ENCODE peak calls at places on chromosomes 7 and 10, in eight cellular contexts. A is GM23248; L is neuronal stem cell; C is left ventricle myocardium inferior; Y is heart right ventricle; B is breast epithelium; E is CD4-positive, CD25-positive, alpha-beta regulatory T cell; X is stomach. T is an unnamed sample.

GRCh38 chr7:21911341-21911875 is 34.3 kb downstream of the CDCA7L start:
- DNase-seq in A (peak), L (no peak), C (no peak), Y (no peak), B (no peak), E (no peak), X (no peak), T (no peak)

GRCh38 chr7:40232242-40232929 is 97.6 kb downstream of the SUGCT start:
- DNase-seq in A (peak), L (peak), C (no peak), Y (peak), B (no peak), E (no peak), X (no peak), T (peak)

GRCh38 chr7:127251458-127252379 is 1.0 kb downstream of the GRM8 start:
- DNase-seq in A (peak), L (peak), C (no peak), Y (no peak), B (no peak), E (peak), X (no peak), T (no peak)

GRCh38 chr10:61642073-61642637 is 20.6 kb upstream of the CABCOCO1 start:
- DNase-seq in A (peak), L (no peak), C (no peak), Y (no peak), B (no peak), E (no peak), X (no peak), T (no peak)

GRCh38 chr10:77391605-77392235 is 245.9 kb downstream of the KCNMA1 start:
- DNase-seq in A (peak), L (peak), C (peak), Y (peak), B (peak), E (no peak), X (peak), T (peak)

GRCh38 chr7:71350680-71351079 is 218.7 kb downstream of the GALNT17 start:
- DNase-seq in A (no peak), L (no peak), C (no peak), Y (no peak), B (no peak), E (no peak), X (no peak), T (no peak)

GRCh38 chr10:110305767-110306451 is 1.2 kb upstream of the SMNDC1 start:
- DNase-seq in A (peak), L (peak), C (no peak), Y (peak), B (no peak), E (peak), X (peak), T (peak)

GRCh38 chr7:50069613-50070012 is 23.4 kb downstream of the ZPBP start:
- DNase-seq in A (peak), L (no peak), C (no peak), Y (no peak), B (no peak), E (no peak), X (no peak), T (peak)

GRCh38 chr10:35498693-35499092 is 106.4 kb upstream of the GJD4 start:
- DNase-seq in A (no peak), L (no peak), C (no peak), Y (no peak), B (no peak), E (no peak), X (no peak), T (no peak)

GRCh38 chr7:3754488-3755365 is 453.7 kb downstream of the SDK1 start:
- DNase-seq in A (no peak), L (peak), C (no peak), Y (peak), B (no peak), E (no peak), X (peak), T (no peak)

GRCh38 chr7:100488333-100489095 is 4.8 kb downstream of the NYAP1 start:
- DNase-seq in A (no peak), L (no peak), C (no peak), Y (no peak), B (no peak), E (no peak), X (no peak), T (no peak)

GRCh38 chr10:101123085-101123814 is 7.8 kb upstream of the TLX1 start:
- DNase-seq in A (peak), L (no peak), C (no peak), Y (no peak), B (peak), E (no peak), X (peak), T (no peak)

GRCh38 chr10:18737841-18738240 is 78.6 kb downstream of the ARL5B start:
- DNase-seq in A (peak), L (no peak), C (no peak), Y (no peak), B (no peak), E (no peak), X (no peak), T (no peak)

GRCh38 chr7:111229951-111230350 is 139.0 kb downstream of the LRRN3 start:
- DNase-seq in A (peak), L (no peak), C (no peak), Y (no peak), B (no peak), E (no peak), X (no peak), T (no peak)

GRCh38 chr10:16902606-16903005 is 85.4 kb upstream of the RSU1 start:
- DNase-seq in A (no peak), L (no peak), C (no peak), Y (no peak), B (no peak), E (no peak), X (no peak), T (no peak)

GRCh38 chr10:111830360-111830759 is 353.2 kb downstream of the GPAM start:
- DNase-seq in A (no peak), L (no peak), C (no peak), Y (no peak), B (no peak), E (no peak), X (no peak), T (no peak)

GRCh38 chr10:77967611-77968022 is 41.1 kb upstream of the DLG5 start:
- DNase-seq in A (no peak), L (peak), C (no peak), Y (no peak), B (no peak), E (no peak), X (no peak), T (no peak)

GRCh38 chr10:46525177-46525823 is 31.2 kb downstream of the GPRIN2 start:
- DNase-seq in A (peak), L (no peak), C (no peak), Y (no peak), B (peak), E (no peak), X (peak), T (no peak)

GRCh38 chr10:113381906-113382562 is 170.8 kb upstream of the HABP2 start:
- DNase-seq in A (peak), L (no peak), C (no peak), Y (peak), B (no peak), E (peak), X (no peak), T (no peak)

GRCh38 chr10:91340613-91341362 is 69.4 kb upstream of the HECTD2 start:
- DNase-seq in A (peak), L (no peak), C (no peak), Y (no peak), B (no peak), E (no peak), X (no peak), T (no peak)

GRCh38 chr10:61192042-61192441 is 248.1 kb upstream of the RHOBTB1 start:
- DNase-seq in A (no peak), L (no peak), C (no peak), Y (no peak), B (no peak), E (no peak), X (no peak), T (no peak)

GRCh38 chr7:33921216-33921938 is 16.0 kb downstream of the BMPER start:
- DNase-seq in A (no peak), L (no peak), C (peak), Y (peak), B (no peak), E (no peak), X (peak), T (no peak)

GRCh38 chr7:117682681-117683385 is 190.4 kb downstream of the CTTNBP2 start:
- DNase-seq in A (peak), L (no peak), C (no peak), Y (no peak), B (no peak), E (no peak), X (no peak), T (no peak)

GRCh38 chr7:31955021-31955420 is 115.2 kb downstream of the PDE1C start:
- DNase-seq in A (no peak), L (no peak), C (no peak), Y (no peak), B (no peak), E (no peak), X (no peak), T (no peak)

GRCh38 chr7:139099181-139099947 is 10.2 kb downstream of the ZC3HAV1 start:
- DNase-seq in A (peak), L (no peak), C (no peak), Y (no peak), B (no peak), E (no peak), X (no peak), T (no peak)

DNA sequence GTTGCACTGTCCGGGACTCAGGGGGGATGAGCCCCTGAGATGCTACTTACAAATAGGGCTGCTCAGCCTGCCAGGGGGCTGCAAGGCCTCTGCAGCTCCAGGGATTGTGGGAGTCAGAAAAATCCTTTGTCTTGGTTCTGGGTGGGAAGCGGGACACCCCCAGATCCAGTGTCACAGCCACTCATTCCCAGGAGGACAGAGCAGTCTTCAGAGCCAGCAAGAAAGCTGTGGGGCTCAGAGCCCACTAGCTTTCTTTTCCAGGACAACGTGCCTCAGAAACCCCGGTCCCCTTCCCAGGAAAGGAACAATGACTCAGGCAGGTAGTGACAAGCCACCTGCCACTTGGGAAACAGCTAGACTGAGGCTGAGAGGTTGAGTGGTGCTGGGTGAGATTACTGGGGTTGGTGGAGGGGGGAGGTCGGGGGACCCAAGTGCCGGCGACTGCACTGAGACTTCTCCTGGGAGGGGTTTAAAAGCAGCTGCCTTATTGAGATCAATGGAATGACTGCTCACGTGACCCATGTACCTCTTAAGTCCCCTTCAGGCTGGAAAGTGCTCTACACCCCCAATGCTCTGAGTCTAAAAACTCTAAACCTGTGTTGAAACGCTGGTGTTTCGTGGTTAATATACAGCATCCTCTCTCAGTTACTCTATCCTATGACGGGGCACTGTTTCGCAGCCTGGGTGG is 123.6 kb downstream of the UBE2H start:
- DNase-seq in A (peak), L (no peak), C (no peak), Y (no peak), B (no peak), E (peak), X (no peak), T (no peak)
- H3K27ac ChIP-seq in A (peak), L (no peak), C (peak), Y (no peak), B (no peak), E (no peak), X (no peak), T (no peak)

GRCh38 chr7:29557954-29558353 is 5.7 kb upstream of the PRR15 start:
- DNase-seq in A (peak), L (no peak), C (no peak), Y (no peak), B (no peak), E (no peak), X (no peak), T (no peak)
- H3K27ac ChIP-seq in A (no peak), L (no peak), C (no peak), Y (no peak), B (no peak), E (no peak), X (no peak), T (no peak)

GRCh38 chr10:29032229-29032628 is 256.6 kb upstream of the LYZL1 start:
- DNase-seq in A (no peak), L (no peak), C (no peak), Y (no peak), B (no peak), E (no peak), X (no peak), T (no peak)
- H3K27ac ChIP-seq in A (no peak), L (no peak), C (no peak), Y (no peak), B (no peak), E (no peak), X (no peak), T (no peak)

GRCh38 chr10:96720422-96721206 is at the start of gene PIK3AP1:
- DNase-seq in A (peak), L (peak), C (peak), Y (peak), B (no peak), E (peak), X (peak), T (no peak)
- H3K27ac ChIP-seq in A (no peak), L (no peak), C (peak), Y (no peak), B (no peak), E (no peak), X (peak), T (peak)

GRCh38 chr10:121990015-121990677 is 1.2 kb downstream of the TACC2 start:
- DNase-seq in A (no peak), L (no peak), C (no peak), Y (no peak), B (no peak), E (no peak), X (peak), T (no peak)

GRCh38 chr10:121984463-121984862 is 4.5 kb upstream of the TACC2 start:
- DNase-seq in A (no peak), L (no peak), C (no peak), Y (no peak), B (no peak), E (no peak), X (no peak), T (no peak)

GRCh38 chr10:121983828-121984227 is 5.1 kb upstream of the TACC2 start:
- DNase-seq in A (no peak), L (no peak), C (no peak), Y (no peak), B (no peak), E (no peak), X (no peak), T (no peak)

GRCh38 chr10:121994429-121994881 is 5.5 kb downstream of the TACC2 start:
- DNase-seq in A (peak), L (no peak), C (peak), Y (peak), B (peak), E (no peak), X (peak), T (peak)

GRCh38 chr10:121988361-121989324 is at the start of gene TACC2:
- DNase-seq in A (no peak), L (no peak), C (no peak), Y (no peak), B (no peak), E (no peak), X (no peak), T (no peak)
- H3K27ac ChIP-seq in A (no peak), L (no peak), C (peak), Y (peak), B (no peak), E (no peak), X (peak), T (no peak)

GRCh38 chr10:102963237-102963886 is 45.3 kb downstream of the CNNM2 start:
- DNase-seq in A (no peak), L (no peak), C (no peak), Y (no peak), B (no peak), E (no peak), X (no peak), T (no peak)
- H3K27ac ChIP-seq in A (no peak), L (no peak), C (no peak), Y (no peak), B (no peak), E (no peak), X (no peak), T (no peak)

DNA sequence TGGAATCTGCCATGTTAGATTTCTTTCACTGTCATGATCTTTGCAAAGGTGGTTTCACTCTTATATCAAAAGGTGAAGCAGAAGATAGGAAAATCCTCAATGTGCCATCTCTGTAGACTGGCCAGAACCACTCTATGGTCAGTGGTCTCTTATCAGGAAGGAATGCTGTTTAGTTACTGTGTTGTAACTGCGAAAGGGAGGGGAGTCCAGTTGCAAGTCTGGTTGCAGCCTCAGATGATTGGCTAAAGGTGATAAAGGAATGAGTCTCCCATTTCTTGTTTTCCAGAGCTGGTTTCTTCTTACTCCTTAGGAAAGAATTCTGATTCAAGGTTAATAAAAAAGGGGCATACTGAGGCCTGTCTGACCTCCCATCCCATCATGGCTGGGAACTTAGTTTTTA is 58.2 kb upstream of the ICA1 start:
- DNase-seq in A (no peak), L (no peak), C (no peak), Y (no peak), B (no peak), E (no peak), X (no peak), T (no peak)
- H3K27ac ChIP-seq in A (no peak), L (no peak), C (no peak), Y (no peak), B (no peak), E (no peak), X (no peak), T (no peak)

DNA sequence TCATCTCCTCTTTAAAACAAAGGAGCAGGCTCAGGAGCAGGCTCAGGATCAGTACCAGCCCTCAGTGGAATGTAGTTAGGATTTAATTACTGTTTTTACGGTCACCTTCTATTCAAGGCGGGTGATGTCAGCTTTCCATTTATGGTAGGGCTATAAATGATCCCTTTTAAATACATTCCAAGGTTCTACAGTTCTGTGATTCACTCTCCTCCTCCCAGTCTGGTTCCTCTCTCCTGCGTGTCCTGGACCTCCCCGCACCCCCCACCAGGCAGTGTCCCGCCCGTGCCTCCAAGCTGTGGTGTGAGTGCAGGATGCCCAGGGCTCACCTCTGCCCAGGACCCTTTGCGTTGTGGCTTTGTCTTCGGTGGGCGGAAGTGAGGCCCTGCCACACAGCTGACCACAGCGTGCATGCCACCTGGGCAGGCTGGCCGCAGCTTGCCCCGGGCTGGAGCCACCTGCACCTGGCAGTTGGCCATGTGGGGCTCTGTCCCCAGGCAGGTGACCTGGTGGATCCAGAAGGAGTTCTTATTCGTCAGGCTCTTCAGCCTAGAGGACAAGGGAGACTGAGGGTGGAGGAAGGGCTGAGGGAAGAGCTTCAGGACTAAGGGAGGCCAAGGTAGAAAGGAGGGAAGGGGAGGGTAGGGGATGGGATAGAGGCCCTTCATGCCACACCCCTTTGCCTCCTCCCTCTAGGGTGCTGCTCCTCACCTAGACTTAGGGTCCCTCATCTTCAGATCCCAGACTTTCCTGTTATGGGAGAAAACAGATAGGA is 9.1 kb downstream of the LOXL4 start:
- DNase-seq in A (peak), L (no peak), C (no peak), Y (no peak), B (no peak), E (no peak), X (no peak), T (no peak)
- H3K27ac ChIP-seq in A (no peak), L (no peak), C (no peak), Y (no peak), B (peak), E (no peak), X (no peak), T (peak)

GRCh38 chr10:79070611-79071534 is 2.1 kb downstream of the ZMIZ1 start:
- DNase-seq in A (peak), L (peak), C (peak), Y (peak), B (peak), E (no peak), X (peak), T (peak)
- H3K27ac ChIP-seq in A (peak), L (peak), C (peak), Y (peak), B (peak), E (no peak), X (peak), T (peak)

GRCh38 chr7:13879143-13879542 is 110.3 kb downstream of the ETV1 start:
- DNase-seq in A (no peak), L (no peak), C (no peak), Y (no peak), B (no peak), E (no peak), X (no peak), T (no peak)

GRCh38 chr7:13872751-13873150 is 116.7 kb downstream of the ETV1 start:
- DNase-seq in A (no peak), L (no peak), C (no peak), Y (no peak), B (no peak), E (no peak), X (no peak), T (no peak)

GRCh38 chr7:13874783-13875182 is 114.7 kb downstream of the ETV1 start:
- DNase-seq in A (peak), L (no peak), C (no peak), Y (no peak), B (no peak), E (no peak), X (no peak), T (peak)

GRCh38 chr7:13878154-13878553 is 111.3 kb downstream of the ETV1 start:
- DNase-seq in A (no peak), L (no peak), C (no peak), Y (no peak), B (no peak), E (no peak), X (no peak), T (no peak)

DNA sequence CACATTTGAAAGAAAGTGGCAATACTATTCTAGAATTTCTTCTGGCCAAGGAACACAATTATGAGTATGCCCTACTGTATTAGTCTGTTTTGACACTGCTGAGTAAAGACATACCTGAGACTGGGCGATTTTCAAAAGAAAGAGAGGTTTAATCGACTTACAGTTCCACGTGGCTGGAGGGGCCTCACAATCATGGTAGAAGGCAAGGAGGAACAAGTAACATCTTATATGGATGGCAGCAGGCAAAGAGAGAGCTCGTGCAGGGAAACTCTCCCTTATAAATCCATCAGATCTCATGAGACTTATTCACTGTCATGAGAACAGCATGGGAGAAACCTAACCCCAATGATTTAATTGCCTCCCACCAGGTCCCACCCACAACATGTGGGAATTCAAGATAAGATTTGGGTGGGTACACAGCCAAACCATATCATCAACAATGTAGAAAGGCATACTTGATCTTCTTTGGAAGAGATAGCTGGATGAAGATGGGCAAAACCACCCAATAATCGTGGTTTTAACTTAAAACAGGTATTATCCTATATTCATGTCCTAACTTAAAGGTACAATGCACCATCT is 113.9 kb downstream of the ETV1 start:
- DNase-seq in A (no peak), L (no peak), C (no peak), Y (no peak), B (no peak), E (no peak), X (no peak), T (no peak)
- H3K27ac ChIP-seq in A (no peak), L (no peak), C (no peak), Y (no peak), B (no peak), E (no peak), X (no peak), T (no peak)

T was measured in prostate gland.